ENCODE peak calls at places on chromosomes 7 and 10, in seven cellular contexts. One of them, this sample, is unnamed.

GRCh38 chr10:101938316-101939272 is 95.0 kb upstream of the KCNIP2 start:
- DNase-seq in psoas muscle: no peak
- DNase-seq in stimulated activated CD4-positive, alpha-beta T cell treated with anti-CD3 and anti-CD28 coated beads, Interleukin-12 subunit alpha, Interleukin-12 subunit beta, amount 100 ng/mL, for 48 hours: no peak
- DNase-seq in nephron progenitor cell: peak
- DNase-seq in GM20000: no peak
- DNase-seq in BE2C: no peak
- DNase-seq in esophagus squamous epithelium: no peak
- DNase-seq in this sample: no peak

GRCh38 chr7:141076377-141076776 is 2.5 kb downstream of the TMEM178B start:
- DNase-seq in esophagus squamous epithelium: no peak
- DNase-seq in stimulated activated CD4-positive, alpha-beta T cell treated with anti-CD3 and anti-CD28 coated beads, Interleukin-12 subunit alpha, Interleukin-12 subunit beta, amount 100 ng/mL, for 48 hours: no peak
- DNase-seq in BE2C: peak
- DNase-seq in nephron progenitor cell: peak
- DNase-seq in GM20000: no peak
- DNase-seq in psoas muscle: no peak
- DNase-seq in this sample: peak

GRCh38 chr7:96236198-96237039 is 85.5 kb downstream of the SLC25A13 start:
- DNase-seq in BE2C: peak
- DNase-seq in esophagus squamous epithelium: no peak
- DNase-seq in GM20000: no peak
- DNase-seq in stimulated activated CD4-positive, alpha-beta T cell treated with anti-CD3 and anti-CD28 coated beads, Interleukin-12 subunit alpha, Interleukin-12 subunit beta, amount 100 ng/mL, for 48 hours: no peak
- DNase-seq in nephron progenitor cell: no peak
- DNase-seq in psoas muscle: peak
- DNase-seq in this sample: peak

GRCh38 chr10:77873558-77874380 is 52.8 kb downstream of the DLG5 start:
- DNase-seq in esophagus squamous epithelium: no peak
- DNase-seq in stimulated activated CD4-positive, alpha-beta T cell treated with anti-CD3 and anti-CD28 coated beads, Interleukin-12 subunit alpha, Interleukin-12 subunit beta, amount 100 ng/mL, for 48 hours: peak
- DNase-seq in nephron progenitor cell: no peak
- DNase-seq in BE2C: no peak
- DNase-seq in psoas muscle: peak
- DNase-seq in GM20000: peak
- DNase-seq in this sample: no peak

GRCh38 chr7:155459867-155460461 is 2.0 kb downstream of the EN2 start:
- DNase-seq in esophagus squamous epithelium: no peak
- DNase-seq in nephron progenitor cell: no peak
- DNase-seq in BE2C: no peak
- DNase-seq in stimulated activated CD4-positive, alpha-beta T cell treated with anti-CD3 and anti-CD28 coated beads, Interleukin-12 subunit alpha, Interleukin-12 subunit beta, amount 100 ng/mL, for 48 hours: no peak
- DNase-seq in psoas muscle: no peak
- DNase-seq in GM20000: no peak
- DNase-seq in this sample: no peak

GRCh38 chr10:35387768-35388167 is 51.5 kb downstream of the CCNY start:
- DNase-seq in BE2C: no peak
- DNase-seq in esophagus squamous epithelium: no peak
- DNase-seq in GM20000: no peak
- DNase-seq in stimulated activated CD4-positive, alpha-beta T cell treated with anti-CD3 and anti-CD28 coated beads, Interleukin-12 subunit alpha, Interleukin-12 subunit beta, amount 100 ng/mL, for 48 hours: no peak
- DNase-seq in psoas muscle: no peak
- DNase-seq in nephron progenitor cell: no peak
- DNase-seq in this sample: no peak

GRCh38 chr10:131681122-131681521 is 219.7 kb upstream of the PPP2R2D start:
- DNase-seq in nephron progenitor cell: no peak
- DNase-seq in GM20000: no peak
- DNase-seq in BE2C: no peak
- DNase-seq in esophagus squamous epithelium: no peak
- DNase-seq in psoas muscle: no peak
- DNase-seq in stimulated activated CD4-positive, alpha-beta T cell treated with anti-CD3 and anti-CD28 coated beads, Interleukin-12 subunit alpha, Interleukin-12 subunit beta, amount 100 ng/mL, for 48 hours: no peak
- DNase-seq in this sample: no peak

GRCh38 chr7:107032720-107033438 is 11.6 kb upstream of the PRKAR2B start:
- DNase-seq in BE2C: no peak
- DNase-seq in stimulated activated CD4-positive, alpha-beta T cell treated with anti-CD3 and anti-CD28 coated beads, Interleukin-12 subunit alpha, Interleukin-12 subunit beta, amount 100 ng/mL, for 48 hours: no peak
- DNase-seq in psoas muscle: no peak
- DNase-seq in GM20000: no peak
- DNase-seq in esophagus squamous epithelium: no peak
- DNase-seq in nephron progenitor cell: no peak
- DNase-seq in this sample: no peak

GRCh38 chr10:127882391-127882790 is 10.3 kb downstream of the CLRN3 start:
- DNase-seq in psoas muscle: no peak
- DNase-seq in nephron progenitor cell: no peak
- DNase-seq in stimulated activated CD4-positive, alpha-beta T cell treated with anti-CD3 and anti-CD28 coated beads, Interleukin-12 subunit alpha, Interleukin-12 subunit beta, amount 100 ng/mL, for 48 hours: no peak
- DNase-seq in esophagus squamous epithelium: no peak
- DNase-seq in BE2C: no peak
- DNase-seq in GM20000: no peak
- DNase-seq in this sample: no peak

GRCh38 chr10:69685802-69686585 is 55.9 kb downstream of the FAM241B start:
- DNase-seq in nephron progenitor cell: no peak
- DNase-seq in esophagus squamous epithelium: no peak
- DNase-seq in BE2C: peak
- DNase-seq in stimulated activated CD4-positive, alpha-beta T cell treated with anti-CD3 and anti-CD28 coated beads, Interleukin-12 subunit alpha, Interleukin-12 subunit beta, amount 100 ng/mL, for 48 hours: no peak
- DNase-seq in psoas muscle: peak
- DNase-seq in GM20000: no peak
- DNase-seq in this sample: no peak

GRCh38 chr10:35276918-35277317 is 59.4 kb upstream of the CCNY start:
- DNase-seq in psoas muscle: no peak
- DNase-seq in GM20000: no peak
- DNase-seq in stimulated activated CD4-positive, alpha-beta T cell treated with anti-CD3 and anti-CD28 coated beads, Interleukin-12 subunit alpha, Interleukin-12 subunit beta, amount 100 ng/mL, for 48 hours: no peak
- DNase-seq in esophagus squamous epithelium: no peak
- DNase-seq in nephron progenitor cell: no peak
- DNase-seq in BE2C: no peak
- DNase-seq in this sample: no peak

GRCh38 chr7:51366930-51367613 is 50.5 kb upstream of the COBL start:
- DNase-seq in BE2C: peak
- DNase-seq in esophagus squamous epithelium: no peak
- DNase-seq in GM20000: peak
- DNase-seq in psoas muscle: no peak
- DNase-seq in stimulated activated CD4-positive, alpha-beta T cell treated with anti-CD3 and anti-CD28 coated beads, Interleukin-12 subunit alpha, Interleukin-12 subunit beta, amount 100 ng/mL, for 48 hours: no peak
- DNase-seq in nephron progenitor cell: peak
- DNase-seq in this sample: peak

GRCh38 chr7:11551470-11551869 is 280.5 kb downstream of the THSD7A start:
- DNase-seq in psoas muscle: no peak
- DNase-seq in GM20000: no peak
- DNase-seq in BE2C: no peak
- DNase-seq in stimulated activated CD4-positive, alpha-beta T cell treated with anti-CD3 and anti-CD28 coated beads, Interleukin-12 subunit alpha, Interleukin-12 subunit beta, amount 100 ng/mL, for 48 hours: no peak
- DNase-seq in nephron progenitor cell: no peak
- DNase-seq in esophagus squamous epithelium: no peak
- DNase-seq in this sample: no peak

GRCh38 chr10:124731551-124731950 is 12.6 kb downstream of the FAM53B start:
- DNase-seq in BE2C: no peak
- DNase-seq in psoas muscle: no peak
- DNase-seq in stimulated activated CD4-positive, alpha-beta T cell treated with anti-CD3 and anti-CD28 coated beads, Interleukin-12 subunit alpha, Interleukin-12 subunit beta, amount 100 ng/mL, for 48 hours: no peak
- DNase-seq in nephron progenitor cell: no peak
- DNase-seq in GM20000: no peak
- DNase-seq in esophagus squamous epithelium: no peak
- DNase-seq in this sample: no peak

GRCh38 chr7:48938539-48938938 is 14.2 kb downstream of the CDC14C start:
- DNase-seq in BE2C: no peak
- DNase-seq in esophagus squamous epithelium: no peak
- DNase-seq in psoas muscle: no peak
- DNase-seq in nephron progenitor cell: no peak
- DNase-seq in GM20000: no peak
- DNase-seq in stimulated activated CD4-positive, alpha-beta T cell treated with anti-CD3 and anti-CD28 coated beads, Interleukin-12 subunit alpha, Interleukin-12 subunit beta, amount 100 ng/mL, for 48 hours: no peak
- DNase-seq in this sample: no peak

GRCh38 chr10:27100800-27101347 is 580 bp upstream of the ANKRD26 start:
- DNase-seq in psoas muscle: no peak
- DNase-seq in GM20000: no peak
- DNase-seq in BE2C: no peak
- DNase-seq in nephron progenitor cell: no peak
- DNase-seq in esophagus squamous epithelium: no peak
- DNase-seq in stimulated activated CD4-positive, alpha-beta T cell treated with anti-CD3 and anti-CD28 coated beads, Interleukin-12 subunit alpha, Interleukin-12 subunit beta, amount 100 ng/mL, for 48 hours: peak
- DNase-seq in this sample: no peak

GRCh38 chr10:74675527-74675926 is 150.9 kb upstream of the KAT6B start:
- DNase-seq in BE2C: no peak
- DNase-seq in esophagus squamous epithelium: no peak
- DNase-seq in psoas muscle: no peak
- DNase-seq in GM20000: no peak
- DNase-seq in stimulated activated CD4-positive, alpha-beta T cell treated with anti-CD3 and anti-CD28 coated beads, Interleukin-12 subunit alpha, Interleukin-12 subunit beta, amount 100 ng/mL, for 48 hours: no peak
- DNase-seq in nephron progenitor cell: no peak
- DNase-seq in this sample: no peak